ENCODE peak calls at places on chromosomes 12 and 14, in six cellular contexts. G is activated gamma-delta T cell treated with anti-CD3 and anti-CD28 coated beads, Interleukin-2, amount 50 U/mL, for 16 hours; H is NB4; M is SK-MEL-5; X is Kasumi-1; J is activated naive CD4-positive, alpha-beta T cell treated with anti-CD3 and anti-CD28 coated beads, Interleukin-2, amount 10 ng/mL, durations not matched to agents 7 days and 5 days. P is an unnamed sample.

GRCh38 chr14:66495214-66496098 is 9.3 kb downstream of the CCDC196 start:
- DNase-seq in X (peak), H (peak), G (peak), J (peak), M (peak), P (no peak)

GRCh38 chr14:22112004-22112403 is 438.4 kb upstream of the OR4E1 start:
- DNase-seq in X (no peak), J (peak), G (no peak), H (peak), M (peak), P (peak)

GRCh38 chr12:1536817-1537216 is 57.6 kb downstream of the FBXL14 start:
- DNase-seq in M (no peak), X (no peak), J (no peak), H (no peak), G (no peak), P (no peak)

GRCh38 chr12:51953011-51953568 is 1.6 kb downstream of the ACVR1B start:
- DNase-seq in X (no peak), G (no peak), H (no peak), J (no peak), M (no peak), P (no peak)

GRCh38 chr12:124392271-124392990 is 97.5 kb downstream of the RFLNA start:
- DNase-seq in M (peak), J (no peak), G (no peak), H (peak), X (peak), P (no peak)

GRCh38 chr14:96143906-96144305 is 60.7 kb upstream of the BDKRB2 start:
- DNase-seq in G (no peak), M (no peak), H (no peak), J (no peak), X (no peak), P (no peak)

GRCh38 chr14:74541225-74541624 is 47.7 kb downstream of the ISCA2 start:
- DNase-seq in J (no peak), X (no peak), G (no peak), H (no peak), M (no peak), P (no peak)

GRCh38 chr14:106883218-106883692 is 1356.9 kb downstream of the TMEM121 start:
- DNase-seq in M (peak), H (peak), J (peak), X (peak), G (no peak), P (no peak)

GRCh38 chr14:80575763-80576162 is 364.5 kb upstream of the DIO2 start:
- DNase-seq in X (no peak), G (no peak), J (no peak), H (no peak), M (no peak), P (no peak)

GRCh38 chr12:84756961-84757360 is 155.6 kb downstream of the SLC6A15 start:
- DNase-seq in X (no peak), G (no peak), J (no peak), M (no peak), H (no peak), P (no peak)

GRCh38 chr14:56341766-56342418 is 223.7 kb downstream of the PELI2 start:
- DNase-seq in M (peak), X (no peak), H (no peak), J (no peak), G (no peak), P (no peak)

GRCh38 chr12:43289412-43289811 is 262.6 kb downstream of the ADAMTS20 start:
- DNase-seq in G (no peak), M (no peak), X (no peak), H (no peak), J (no peak), P (no peak)

GRCh38 chr12:37666069-37666781 is 650.3 kb upstream of the ALG10B start:
- DNase-seq in H (no peak), G (no peak), M (no peak), J (no peak), X (no peak), P (no peak)

GRCh38 chr12:56029666-56030293 is 8.9 kb downstream of the IKZF4 start:
- DNase-seq in J (peak), M (peak), X (peak), H (peak), G (no peak), P (no peak)

GRCh38 chr12:93763746-93764147 is 86.6 kb downstream of the CRADD start:
- DNase-seq in G (no peak), X (no peak), H (no peak), J (no peak), M (peak), P (no peak)

GRCh38 chr12:94677778-94678177 is 27.4 kb upstream of the TMCC3 start:
- DNase-seq in M (no peak), H (no peak), G (no peak), X (no peak), J (no peak), P (no peak)

GRCh38 chr14:100067971-100068959 is 3.0 kb downstream of the EVL start:
- DNase-seq in J (peak), G (peak), X (peak), M (no peak), H (peak), P (peak)

GRCh38 chr14:69863083-69863482 is 16.1 kb upstream of the SMOC1 start:
- DNase-seq in J (no peak), H (no peak), G (no peak), M (no peak), X (no peak), P (no peak)

GRCh38 chr12:123900898-123901376 is 71.7 kb downstream of the CCDC92 start:
- DNase-seq in X (peak), J (no peak), G (no peak), H (no peak), M (peak), P (no peak)

P was measured in NK-92 treated with Interleukin-12 subunit alpha and Interleukin-12 subunit beta, amount 100 ng/mL, for 24 hours.